ENCODE peak calls at places on chromosomes 3 and 15, in ten cellular contexts. R is transverse colon, D is stomach, Y is sigmoid colon, A is upper lobe of left lung, P is K562, O is Panc1, Z is GM23338, C is endothelial cell of umbilical vein, W is HepG2. V is an unnamed sample.

GRCh38 chr3:182435860-182436259 is 357.4 kb upstream of the ATP11B start:
- DNase-seq in R (no peak), D (no peak), Y (no peak), A (no peak), P (no peak), O (no peak), Z (no peak), C (no peak), W (no peak), V (no peak)

GRCh38 chr3:183188895-183189462 is 26.4 kb upstream of the LAMP3 start:
- DNase-seq in R (peak; percentile 43), D (peak; percentile 47), Y (no peak), A (peak; percentile 52), P (peak; percentile 48), O (no peak), Z (peak; percentile 78), C (peak; percentile 47), W (peak; percentile 10), V (no peak)

GRCh38 chr3:172591876-172592771 is 68.9 kb upstream of the TNFSF10 start:
- DNase-seq in R (peak; percentile 43), D (no peak), Y (no peak), A (no peak), P (no peak), O (no peak), Z (no peak), C (no peak), W (no peak), V (peak; percentile 33)

GRCh38 chr15:92082217-92082843 is 228.8 kb downstream of the SLCO3A1 start:
- DNase-seq in R (peak; percentile 64), D (peak; percentile 54), Y (peak; percentile 80), A (peak; percentile 56), P (peak; percentile 54), O (no peak), Z (peak; percentile 92), C (peak; percentile 59), W (peak; percentile 21), V (peak; percentile 32)

GRCh38 chr15:31298707-31299172 is 27.9 kb upstream of the KLF13 start:
- DNase-seq in R (no peak), D (peak; percentile 17), Y (peak; percentile 39), A (no peak), P (peak; percentile 47), O (no peak), Z (no peak), C (no peak), W (no peak), V (no peak)

GRCh38 chr3:117407317-117407716 is 697.7 kb downstream of the TUSC7 start:
- DNase-seq in R (no peak), D (no peak), Y (no peak), A (no peak), P (no peak), O (no peak), Z (peak; percentile 69), C (peak; percentile 40), W (peak; percentile 5), V (no peak)

GRCh38 chr15:80173022-80173759 is 20.4 kb downstream of the FAH start:
- DNase-seq in R (peak; percentile 75), D (peak; percentile 85), Y (peak; percentile 82), A (peak; percentile 88), P (peak; percentile 74), O (no peak), Z (peak; percentile 87), C (peak; percentile 58), W (peak; percentile 77), V (peak; percentile 58)

GRCh38 chr3:120435621-120436020 is 15.2 kb downstream of the FSTL1 start:
- DNase-seq in R (no peak), D (no peak), Y (no peak), A (no peak), P (no peak), O (no peak), Z (no peak), C (peak; percentile 90), W (no peak), V (no peak)

GRCh38 chr15:101240364-101240763 is 11.5 kb downstream of the CHSY1 start:
- DNase-seq in R (no peak), D (no peak), Y (no peak), A (no peak), P (no peak), O (no peak), Z (no peak), C (no peak), W (no peak), V (no peak)

GRCh38 chr15:87907676-87908446 is 348.7 kb downstream of the NTRK3 start:
- DNase-seq in R (no peak), D (no peak), Y (no peak), A (no peak), P (no peak), O (no peak), Z (no peak), C (no peak), W (no peak), V (no peak)

GRCh38 chr3:74630602-74631001 is 16.1 kb upstream of the CNTN3 start:
- DNase-seq in R (no peak), D (no peak), Y (no peak), A (no peak), P (no peak), O (no peak), Z (peak; percentile 25), C (no peak), W (no peak), V (no peak)

GRCh38 chr3:74631341-74631740 is 16.9 kb upstream of the CNTN3 start:
- DNase-seq in R (no peak), D (no peak), Y (no peak), A (no peak), P (no peak), O (no peak), Z (no peak), C (no peak), W (no peak), V (no peak)

GRCh38 chr3:74636981-74637380 is 22.5 kb upstream of the CNTN3 start:
- DNase-seq in R (no peak), D (no peak), Y (no peak), A (no peak), P (no peak), O (no peak), Z (no peak), C (no peak), W (no peak), V (no peak)

GRCh38 chr3:74631771-74632170 is 17.3 kb upstream of the CNTN3 start:
- DNase-seq in R (no peak), D (no peak), Y (no peak), A (no peak), P (no peak), O (no peak), Z (no peak), C (no peak), W (no peak), V (no peak)

DNA sequence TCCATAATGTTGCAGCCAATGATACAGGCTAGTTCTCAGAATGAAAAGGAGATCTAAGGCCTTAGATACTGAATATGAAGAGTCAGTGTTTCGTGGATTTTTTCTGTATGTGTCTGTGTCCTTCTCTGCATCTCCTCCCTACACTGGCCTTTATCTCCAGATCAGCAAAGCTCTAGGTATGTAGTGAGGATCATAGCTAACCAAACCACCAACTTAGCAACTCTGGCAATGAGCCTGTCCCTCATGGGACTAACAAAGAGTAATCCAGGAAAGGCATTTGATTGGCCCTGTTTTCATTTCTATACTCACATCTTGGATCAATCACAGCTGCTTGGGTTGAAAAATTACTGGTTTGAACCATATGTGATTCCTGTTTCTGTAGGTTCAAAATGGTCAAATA is 18.6 kb upstream of the CNTN3 start:
- DNase-seq in R (no peak), D (no peak), Y (no peak), A (no peak), P (no peak), O (no peak), Z (no peak), C (no peak), W (no peak), V (no peak)
- TF ChIP-seq POLR2AphosphoS5 in R (no peak), D (no peak), Y (no peak), A (no peak), P (no peak), O (no peak), Z (no peak), C (no peak), W (no peak), V (no peak)

DNA sequence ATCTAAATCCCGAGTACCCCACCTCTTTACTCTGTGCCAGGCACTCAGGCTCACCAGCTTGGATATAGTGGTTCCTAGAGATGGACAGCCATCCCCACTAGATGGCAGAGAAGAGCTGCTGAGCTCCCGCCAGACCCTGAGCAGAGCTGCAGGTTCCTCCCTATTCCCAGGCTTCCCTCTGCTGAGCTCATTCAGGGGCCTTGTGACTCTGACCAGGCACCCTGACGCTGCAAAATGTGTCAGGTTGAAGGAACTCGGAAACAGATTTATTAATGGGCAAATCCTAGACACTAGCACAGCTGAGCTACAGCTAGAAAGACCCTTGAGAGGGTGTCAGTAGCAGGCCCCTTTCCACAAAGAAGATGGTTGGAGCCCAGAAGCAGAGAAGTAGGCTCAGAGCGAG is 38.2 kb upstream of the RHO start:
- DNase-seq in R (peak; percentile 74), D (peak; percentile 66), Y (peak; percentile 94), A (peak; percentile 91), P (peak; percentile 76), O (peak; percentile 82), Z (peak; percentile 89), C (peak; percentile 90), W (peak; percentile 83), V (peak; percentile 64)
- TF ChIP-seq POLR2AphosphoS5 in R (no peak), D (peak; percentile 66), Y (peak; percentile 60), A (peak; percentile 59), P (no peak), O (no peak), Z (no peak), C (no peak), W (no peak), V (no peak)

DNA sequence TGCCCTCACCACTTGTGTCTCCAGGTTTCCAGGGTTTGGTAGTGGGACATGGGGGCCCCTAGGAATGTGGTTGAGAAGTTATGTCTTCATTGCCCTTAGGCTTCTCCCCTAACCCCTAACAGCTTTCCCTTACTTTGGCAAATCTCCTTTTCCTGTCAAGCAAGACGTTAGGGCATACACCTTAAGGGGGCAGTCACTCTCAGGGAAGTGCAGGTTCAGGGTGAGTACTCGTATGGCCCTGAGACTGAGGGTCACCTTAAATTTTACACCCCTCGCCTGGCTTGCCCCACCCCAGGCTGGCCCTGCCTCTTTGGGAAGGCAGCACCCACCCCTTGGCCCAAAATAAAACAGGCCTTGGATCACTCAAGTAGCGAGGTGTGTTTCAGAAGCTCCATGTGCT is 33.5 kb downstream of the POLR2M start:
- DNase-seq in R (no peak), D (no peak), Y (no peak), A (no peak), P (no peak), O (no peak), Z (peak; percentile 44), C (no peak), W (no peak), V (no peak)
- TF ChIP-seq POLR2AphosphoS5 in R (no peak), D (no peak), Y (no peak), A (no peak), P (no peak), O (no peak), Z (no peak), C (no peak), W (no peak), V (no peak)

DNA sequence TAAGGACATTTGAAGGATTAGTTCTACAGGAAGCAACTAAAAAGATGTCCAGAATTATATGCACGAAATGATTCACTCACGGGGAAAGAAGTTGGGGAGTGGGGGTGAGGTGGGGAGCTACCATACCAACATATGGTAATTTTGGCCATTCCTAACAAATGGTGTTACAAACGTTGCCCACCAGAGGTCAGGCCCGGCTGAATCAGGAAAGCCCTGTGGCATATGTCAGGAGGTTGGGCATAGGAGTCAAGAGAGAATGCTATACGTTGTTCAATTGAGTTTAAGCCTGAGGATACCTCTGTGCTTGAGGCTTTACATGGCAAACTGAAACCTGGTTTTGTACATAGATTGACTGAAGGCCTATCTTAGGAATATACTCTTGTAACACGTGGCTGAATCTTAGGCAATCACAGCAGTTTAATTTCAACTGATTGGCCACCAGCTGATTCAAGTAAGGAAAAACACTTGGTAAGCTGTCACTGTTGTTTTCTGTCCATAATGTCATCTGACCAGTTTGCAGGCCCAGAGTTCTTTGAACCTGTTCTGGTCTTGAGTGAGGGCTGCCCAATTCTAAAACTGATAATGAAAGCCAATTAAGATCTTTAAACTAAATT is 23.4 kb upstream of the SLC2A2 start:
- DNase-seq in R (peak; percentile 39), D (peak; percentile 54), Y (no peak), A (peak; percentile 37), P (peak; percentile 29), O (no peak), Z (peak; percentile 90), C (peak; percentile 67), W (peak; percentile 71), V (peak; percentile 19)
- TF ChIP-seq POLR2AphosphoS5 in R (no peak), D (no peak), Y (no peak), A (no peak), P (no peak), O (no peak), Z (no peak), C (no peak), W (no peak), V (no peak)